ENCODE peak calls at places on chromosomes 11 and 22, in eight cellular contexts. Q is NCI-H2081, N is endothelial cell, R is cardiac muscle cell, V is kidney tubule cell, W is NAMALWA, M is heart left ventricle, T is memory B cell. C is an unnamed sample.

GRCh38 chr11:27663294-27663693 is 37.0 kb downstream of the BDNF start:
- DNase-seq in Q (no peak), N (no peak), R (peak), V (no peak), W (no peak), M (no peak), T (no peak), C (no peak)

GRCh38 chr11:65428578-65429068 is 6.0 kb downstream of the NEAT1 start:
- DNase-seq in Q (no peak), N (no peak), R (no peak), V (no peak), W (no peak), M (no peak), T (no peak), C (peak)

GRCh38 chr11:8098879-8099278 is 17.9 kb downstream of the TUB start:
- DNase-seq in Q (no peak), N (no peak), R (no peak), V (peak), W (no peak), M (no peak), T (no peak), C (no peak)

GRCh38 chr11:45670386-45671135 is 5.1 kb upstream of the CHST1 start:
- DNase-seq in Q (no peak), N (no peak), R (no peak), V (no peak), W (no peak), M (no peak), T (no peak), C (no peak)

GRCh38 chr11:77407613-77408012 is 66.3 kb downstream of the PAK1 start:
- DNase-seq in Q (peak), N (no peak), R (peak), V (peak), W (no peak), M (no peak), T (no peak), C (peak)

GRCh38 chr22:50403701-50404101 is 60.6 kb downstream of the PPP6R2 start:
- DNase-seq in Q (no peak), N (no peak), R (peak), V (no peak), W (peak), M (peak), T (no peak), C (peak)

GRCh38 chr11:73989156-73989555 is 6.5 kb upstream of the UCP2 start:
- DNase-seq in Q (no peak), N (no peak), R (peak), V (no peak), W (peak), M (no peak), T (no peak), C (no peak)

GRCh38 chr11:43135966-43136534 is 175.7 kb upstream of the API5 start:
- DNase-seq in Q (no peak), N (no peak), R (no peak), V (no peak), W (no peak), M (no peak), T (no peak), C (no peak)

C was measured in uterus.